ENCODE peak calls at places on chromosome 17, in seven cellular contexts. Z, Q, F, P, J, A and I are unnamed samples.

GRCh38 chr17:17876959-17877547 is 40.3 kb upstream of the SREBF1 start:
- DNase-seq in J (no peak), F (peak; percentile 69), Q (peak; percentile 49), P (peak; percentile 24), Z (no peak), A (no peak), I (no peak)

GRCh38 chr17:68768804-68769203 is 167.6 kb upstream of the FAM20A start:
- DNase-seq in J (no peak), A (no peak), F (no peak), Q (no peak), Z (no peak), P (no peak), I (no peak)

GRCh38 chr17:14464741-14465140 is 163.9 kb downstream of the HS3ST3B1 start:
- DNase-seq in P (peak; percentile 70), Z (no peak), J (no peak), Q (no peak), F (no peak), A (no peak), I (no peak)

GRCh38 chr17:33680479-33680878 is 387.4 kb upstream of the ASIC2 start:
- DNase-seq in Z (no peak), P (no peak), F (no peak), Q (no peak), A (no peak), J (no peak), I (no peak)

GRCh38 chr17:34121311-34121710 is 133.8 kb upstream of the CCL2 start:
- DNase-seq in F (no peak), A (no peak), Z (no peak), J (no peak), Q (no peak), P (no peak), I (no peak)

GRCh38 chr17:18028114-18028513 is 10.9 kb downstream of the ATPAF2 start:
- DNase-seq in A (no peak), Z (no peak), P (no peak), F (no peak), Q (no peak), J (no peak), I (no peak)

GRCh38 chr17:76281573-76282371 is 16.6 kb downstream of the UBALD2 start:
- DNase-seq in P (no peak), A (no peak), Z (no peak), Q (no peak), F (no peak), J (no peak), I (no peak)

GRCh38 chr17:65173284-65173793 is 36.2 kb downstream of the RGS9 start:
- DNase-seq in Z (peak; percentile 39), J (peak; percentile 46), Q (peak; percentile 59), P (peak; percentile 55), A (no peak), F (peak; percentile 83), I (no peak)

GRCh38 chr17:70906808-70907207 is 737.5 kb downstream of the KCNJ2 start:
- DNase-seq in A (no peak), Q (no peak), P (peak; percentile 62), Z (no peak), F (no peak), J (no peak), I (no peak)

GRCh38 chr17:59516451-59516850 is 49.0 kb upstream of the DHX40 start:
- DNase-seq in Q (no peak), A (no peak), F (no peak), P (no peak), Z (no peak), J (no peak), I (no peak)

GRCh38 chr17:30921544-30922196 is at the start of gene ADAP2:
- DNase-seq in J (peak; percentile 77), F (peak; percentile 65), P (no peak), A (peak; percentile 19), Q (peak; percentile 76), Z (peak; percentile 60), I (no peak)

GRCh38 chr17:16085066-16085699 is 85.6 kb downstream of the TTC19 start:
- DNase-seq in F (no peak), Z (no peak), A (no peak), P (peak; percentile 89), J (no peak), Q (no peak), I (no peak)

GRCh38 chr17:78739331-78739853 is 42.7 kb downstream of the CYTH1 start:
- DNase-seq in Q (no peak), P (no peak), J (no peak), F (no peak), Z (no peak), A (no peak), I (no peak)
- TF ChIP-seq POLR2A in Q (no peak), P (no peak), J (no peak), F (no peak), Z (no peak), A (no peak), I (no peak)

GRCh38 chr17:77427471-77427991 is 286.8 kb downstream of the SEC14L1 start:
- DNase-seq in A (no peak), F (peak; percentile 91), P (peak; percentile 89), Z (no peak), Q (peak; percentile 54), J (peak; percentile 66), I (peak; percentile 78)

GRCh38 chr17:77426676-77427386 is 286.1 kb downstream of the SEC14L1 start:
- DNase-seq in F (no peak), A (no peak), Q (no peak), Z (no peak), P (no peak), J (no peak), I (no peak)

GRCh38 chr17:77428020-77428781 is 287.4 kb downstream of the SEC14L1 start:
- DNase-seq in F (peak; percentile 72), Q (peak; percentile 57), J (peak; percentile 35), Z (no peak), A (no peak), P (no peak), I (no peak)

GRCh38 chr17:77424585-77425344 is 284.0 kb downstream of the SEC14L1 start:
- DNase-seq in A (no peak), F (peak; percentile 96), P (peak; percentile 96), Q (peak; percentile 87), J (peak; percentile 86), Z (no peak), I (peak; percentile 58)

GRCh38 chr17:77425791-77426641 is 285.2 kb downstream of the SEC14L1 start:
- DNase-seq in F (peak; percentile 95), J (peak; percentile 76), Q (no peak), Z (peak; percentile 97), A (no peak), P (peak; percentile 87), I (peak; percentile 97)
- TF ChIP-seq POLR2A in F (no peak), J (no peak), Q (no peak), Z (no peak), A (no peak), P (no peak), I (no peak)

GRCh38 chr17:2030779-2031163 is 818 bp downstream of the DPH1 start:
- DNase-seq in J (peak; percentile 61), Q (no peak), F (no peak), A (peak; percentile 79), P (no peak), Z (no peak), I (no peak)

GRCh38 chr17:2028737-2029136 is 1.2 kb upstream of the DPH1 start:
- DNase-seq in P (no peak), F (no peak), A (no peak), J (no peak), Q (no peak), Z (no peak), I (no peak)

GRCh38 chr17:2027528-2028233 is 2.3 kb upstream of the DPH1 start:
- DNase-seq in J (no peak), P (no peak), Z (no peak), F (no peak), Q (no peak), A (no peak), I (no peak)

GRCh38 chr17:2028234-2028614 is 1.7 kb upstream of the DPH1 start:
- DNase-seq in F (no peak), P (no peak), Q (no peak), Z (no peak), J (no peak), A (no peak), I (no peak)

GRCh38 chr17:2029911-2030778 is at the start of gene DPH1:
- DNase-seq in Q (peak; percentile 91), J (peak; percentile 89), P (peak; percentile 91), Z (peak; percentile 99), A (peak; percentile 85), F (peak; percentile 94), I (peak; percentile 93)
- TF ChIP-seq POLR2A in Q (peak; percentile 27), J (no peak), P (peak; percentile 68), Z (peak; percentile 64), A (peak; percentile 54), F (peak; percentile 12), I (peak; percentile 54)

GRCh38 chr17:48624544-48625501 is 1.3 kb downstream of the HOXB9 start:
- DNase-seq in Q (no peak), P (no peak), A (no peak), F (no peak), Z (peak; percentile 74), J (peak; percentile 51), I (no peak)
- TF ChIP-seq POLR2A in Q (no peak), P (no peak), A (no peak), F (no peak), Z (no peak), J (no peak), I (no peak)

DNA sequence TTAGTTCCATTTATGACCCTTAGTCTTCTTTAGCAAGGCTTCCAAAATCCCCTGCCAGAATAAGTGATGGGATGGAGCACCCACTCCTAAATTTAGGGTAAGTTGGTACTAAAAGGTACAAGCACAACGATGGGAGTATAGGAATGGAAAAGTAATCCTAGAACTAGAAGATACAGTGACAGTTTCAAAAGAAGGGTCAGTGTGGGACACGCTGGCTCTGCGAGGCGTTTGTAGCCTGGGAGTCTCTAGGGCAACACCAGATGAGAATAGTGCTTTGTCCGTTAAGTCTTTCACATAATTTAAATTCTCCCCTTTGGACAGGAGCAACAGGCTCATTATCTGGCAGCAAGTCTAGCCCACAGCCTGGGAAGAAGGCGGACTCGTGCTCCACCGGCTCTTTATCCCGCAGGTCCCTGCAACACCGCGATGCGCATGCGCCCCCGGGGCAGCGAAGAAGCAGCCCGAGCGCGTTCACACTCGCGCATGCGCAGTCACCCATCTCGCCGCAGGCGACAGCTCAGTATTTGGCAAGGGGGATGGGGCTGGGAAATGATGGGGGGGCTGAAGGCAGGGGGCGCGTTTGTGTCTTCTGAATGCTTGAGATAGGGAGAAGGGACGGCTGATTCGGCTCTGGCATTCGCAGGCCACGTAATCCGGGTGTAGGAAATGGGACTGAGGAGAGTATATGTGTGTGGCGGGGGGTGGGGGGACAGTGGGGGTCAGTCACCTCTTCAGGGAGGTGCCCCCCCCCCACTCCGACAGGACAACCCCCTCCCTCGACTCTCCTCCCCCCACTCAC is 564 bp downstream of the SPOP start:
- DNase-seq in F (peak; percentile 98), J (peak; percentile 97), P (peak; percentile 91), Z (peak; percentile 99), A (peak; percentile 90), Q (peak; percentile 98), I (peak; percentile 99)
- TF ChIP-seq POLR2A in F (no peak), J (peak; percentile 38), P (peak; percentile 41), Z (peak; percentile 90), A (peak; percentile 78), Q (no peak), I (peak; percentile 39)